ENCODE peak calls at places on chromosomes 11 and 22, in ten cellular contexts. G is right lobe of liver, B is colonic mucosa, D is ovary, P is uterus, N is tibial artery, O is mammary epithelial cell, C is BJ, J is H9, E is fibroblast of lung. V is an unnamed sample.

GRCh38 chr11:88886796-88887195 is 179.0 kb downstream of the GRM5 start:
- DNase-seq in B (peak; percentile 33), D (no peak), C (no peak), E (peak; percentile 37), N (no peak), G (peak; percentile 56), P (no peak), O (peak; percentile 51), J (peak; percentile 43), V (peak; percentile 1)

GRCh38 chr11:5288108-5288911 is 13.4 kb downstream of the OR51B4 start:
- DNase-seq in P (no peak), N (no peak), O (peak; percentile 28), E (peak; percentile 37), J (no peak), B (no peak), C (no peak), D (no peak), G (no peak), V (no peak)

GRCh38 chr11:110003426-110003825 is 89.8 kb upstream of the ZC3H12C start:
- DNase-seq in E (no peak), N (no peak), O (no peak), C (no peak), D (no peak), P (no peak), G (no peak), B (peak; percentile 49), J (no peak), V (no peak)

GRCh38 chr11:86632499-86633269 is 39.7 kb downstream of the ME3 start:
- DNase-seq in O (peak; percentile 93), J (peak; percentile 77), B (no peak), G (no peak), P (no peak), N (peak; percentile 75), E (peak; percentile 91), C (peak; percentile 90), D (no peak), V (peak; percentile 84)

GRCh38 chr11:60942970-60943565 is 8.9 kb downstream of the SLC15A3 start:
- DNase-seq in E (no peak), P (no peak), G (no peak), D (no peak), B (peak; percentile 70), O (peak; percentile 67), C (no peak), J (no peak), N (no peak), V (peak; percentile 84)

GRCh38 chr11:9936754-9937153 is 272.9 kb downstream of the SWAP70 start:
- DNase-seq in C (no peak), G (no peak), E (no peak), J (no peak), P (no peak), D (no peak), N (no peak), B (no peak), O (no peak), V (no peak)

GRCh38 chr11:34263462-34264186 is 94.2 kb downstream of the ABTB2 start:
- DNase-seq in P (peak; percentile 82), J (peak; percentile 47), G (peak; percentile 77), N (peak; percentile 83), O (peak; percentile 90), C (peak; percentile 19), D (no peak), B (peak; percentile 82), E (peak; percentile 59), V (peak; percentile 91)

GRCh38 chr11:130499828-130500227 is 51.4 kb downstream of the ADAMTS15 start:
- DNase-seq in D (no peak), C (no peak), E (no peak), G (no peak), B (no peak), P (no peak), J (no peak), N (no peak), O (peak; percentile 13), V (no peak)

GRCh38 chr11:12013771-12014170 is 5.3 kb upstream of the DKK3 start:
- DNase-seq in C (no peak), D (no peak), P (no peak), B (no peak), O (no peak), J (no peak), N (no peak), G (no peak), E (no peak), V (no peak)

GRCh38 chr11:61669417-61669816 is 10.8 kb upstream of the DAGLA start:
- DNase-seq in J (no peak), E (no peak), N (no peak), O (no peak), D (no peak), G (no peak), C (no peak), B (no peak), P (no peak), V (no peak)

GRCh38 chr11:100791103-100791502 is 104.0 kb downstream of the ARHGAP42 start:
- DNase-seq in G (no peak), B (no peak), O (no peak), P (no peak), J (peak; percentile 57), N (no peak), D (no peak), E (no peak), C (no peak), V (no peak)

GRCh38 chr22:49705631-49706352 is 121.9 kb downstream of the BRD1 start:
- DNase-seq in J (no peak), G (peak; percentile 13), P (no peak), N (no peak), O (no peak), E (no peak), D (no peak), B (no peak), C (no peak), V (no peak)

GRCh38 chr11:1844221-1845094 is 5.7 kb downstream of the TNNI2 start:
- DNase-seq in B (peak; percentile 70), G (no peak), O (no peak), E (peak; percentile 24), N (no peak), P (no peak), C (no peak), J (no peak), D (no peak), V (no peak)

GRCh38 chr22:46064236-46064965 is 85.9 kb upstream of the PPARA start:
- DNase-seq in C (no peak), N (peak; percentile 74), D (peak; percentile 54), B (no peak), G (no peak), P (peak; percentile 44), J (peak; percentile 5), E (no peak), O (peak; percentile 63), V (no peak)

GRCh38 chr11:92511522-92512203 is 287.0 kb downstream of the FAT3 start:
- DNase-seq in C (no peak), P (no peak), D (no peak), G (no peak), N (no peak), O (no peak), B (no peak), J (no peak), E (no peak), V (no peak)

GRCh38 chr11:285021-285893 is 3.7 kb upstream of the PGGHG start:
- DNase-seq in D (no peak), C (no peak), P (peak; percentile 8), J (peak; percentile 26), G (no peak), O (no peak), N (peak; percentile 49), B (no peak), E (no peak), V (no peak)

GRCh38 chr11:12390687-12391110 is 13.3 kb downstream of the PARVA start:
- DNase-seq in J (no peak), N (no peak), E (no peak), P (peak; percentile 77), G (no peak), B (no peak), D (no peak), O (no peak), C (no peak), V (no peak)

GRCh38 chr11:58121101-58121500 is 4.2 kb downstream of the OR9I1 start:
- DNase-seq in N (no peak), C (no peak), P (no peak), B (no peak), E (no peak), G (no peak), J (no peak), O (no peak), D (no peak), V (no peak)

GRCh38 chr22:32119568-32120235 is 39.4 kb downstream of the C22orf42 start:
- DNase-seq in C (no peak), E (no peak), D (no peak), J (peak; percentile 32), N (no peak), B (no peak), O (no peak), P (no peak), G (no peak), V (no peak)

GRCh38 chr22:39560127-39560526 is 10.4 kb upstream of the CACNA1I start:
- DNase-seq in O (no peak), N (no peak), B (no peak), D (no peak), E (no peak), C (no peak), P (no peak), G (no peak), J (no peak), V (no peak)
- TF ChIP-seq CTCF in O (no peak), N (no peak), B (no peak), D (no peak), E (no peak), C (no peak), P (no peak), G (no peak), J (no peak), V (no peak)

GRCh38 chr11:76164081-76164480 is 42.2 kb downstream of the WNT11 start:
- DNase-seq in E (no peak), N (no peak), B (no peak), D (no peak), J (no peak), G (no peak), O (no peak), P (no peak), C (no peak), V (no peak)
- H3K27me3 ChIP-seq in E (peaks cover 11% of the 10 kb centered on the region), N (no peaks in the 10 kb centered on the region), B (no peaks in the 10 kb centered on the region), D (no peaks in the 10 kb centered on the region), J (no peaks in the 10 kb centered on the region), G (no peaks in the 10 kb centered on the region), O (no peaks in the 10 kb centered on the region), P (no peaks in the 10 kb centered on the region), C (peaks cover 5% of the 10 kb centered on the region), V (peaks cover 8% of the 10 kb centered on the region)

GRCh38 chr22:24290459-24290858 is 19.8 kb downstream of the SPECC1L start:
- DNase-seq in D (no peak), B (no peak), P (no peak), C (no peak), O (no peak), J (no peak), G (no peak), N (no peak), E (peak; percentile 26), V (no peak)
- TF ChIP-seq CTCF in D (no peak), B (no peak), P (no peak), C (no peak), O (no peak), J (no peak), G (no peak), N (no peak), E (no peak), V (no peak)

DNA sequence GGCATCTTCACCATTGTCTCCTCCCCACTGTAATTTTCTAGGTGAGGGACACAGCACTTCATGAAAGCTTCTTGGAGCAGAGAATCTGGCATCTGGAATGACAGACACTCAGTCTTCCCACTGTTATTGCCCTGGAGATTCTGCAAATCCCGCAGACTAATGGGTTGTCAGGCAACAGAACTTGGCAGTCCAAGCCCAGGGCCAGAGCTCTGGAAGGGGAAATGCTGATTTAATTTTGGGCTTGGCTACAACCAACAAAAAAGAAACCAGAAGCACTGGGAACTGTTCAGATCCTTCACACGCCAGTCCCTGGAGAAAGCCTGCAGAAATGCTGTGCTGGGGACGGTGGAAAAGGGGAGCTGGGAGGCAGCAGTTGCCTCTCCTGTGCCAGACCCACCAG is 71.5 kb upstream of the BID start:
- DNase-seq in J (no peak), O (no peak), P (peak; percentile 70), D (no peak), E (no peak), B (no peak), G (no peak), N (no peak), C (no peak), V (no peak)
- H3K27me3 ChIP-seq in J (no peaks in the 10 kb centered on the region), O (no peaks in the 10 kb centered on the region), P (no peaks in the 10 kb centered on the region), D (no peaks in the 10 kb centered on the region), E (no peaks in the 10 kb centered on the region), B (no peaks in the 10 kb centered on the region), G (no peaks in the 10 kb centered on the region), N (no peaks in the 10 kb centered on the region), C (no peaks in the 10 kb centered on the region), V (no peaks in the 10 kb centered on the region)